ENCODE peak calls at places on chromosomes 4 and X, in six cellular contexts. C is A549, X is lower leg skin, U is spleen, H is endothelial cell of umbilical vein, B is ovary. R is an unnamed sample.

GRCh38 chr4:8078109-8078494 is 80.5 kb downstream of the ABLIM2 start:
- DNase-seq in U (no peak), X (no peak), B (no peak), H (no peak), C (no peak), R (no peak)

GRCh38 chrX:50648151-50648550 is 165.8 kb downstream of the SHROOM4 start:
- DNase-seq in X (no peak), C (no peak), H (no peak), U (no peak), B (no peak), R (no peak)

GRCh38 chr4:126965876-126966275 is 666.9 kb upstream of the INTU start:
- DNase-seq in B (no peak), U (no peak), H (no peak), C (no peak), X (no peak), R (no peak)

GRCh38 chr4:41069838-41070237 is 144.5 kb downstream of the APBB2 start:
- DNase-seq in X (no peak), H (no peak), U (no peak), B (no peak), C (no peak), R (no peak)

GRCh38 chr4:169249214-169249973 is 21.4 kb downstream of the SH3RF1 start:
- DNase-seq in B (no peak), C (peak; percentile 88), H (peak; percentile 85), X (no peak), U (no peak), R (peak; percentile 22)

GRCh38 chrX:20437678-20438077 is 171.0 kb upstream of the RPS6KA3 start:
- DNase-seq in H (peak; percentile 29), C (no peak), B (no peak), X (no peak), U (no peak), R (no peak)

GRCh38 chr4:170589597-170590191 is 499.9 kb upstream of the AADAT start:
- DNase-seq in X (no peak), B (no peak), U (no peak), C (peak; percentile 31), H (no peak), R (peak; percentile 22)

GRCh38 chr4:41751325-41752061 is 3.0 kb upstream of the PHOX2B start:
- DNase-seq in U (no peak), C (no peak), X (no peak), H (no peak), B (no peak), R (no peak)

GRCh38 chrX:19683817-19684216 is 168.5 kb upstream of the MAP3K15 start:
- DNase-seq in H (no peak), X (no peak), U (no peak), C (no peak), B (no peak), R (no peak)

GRCh38 chrX:41518127-41518840 is 71.1 kb downstream of the NYX start:
- DNase-seq in U (no peak), X (no peak), C (no peak), B (no peak), H (no peak), R (no peak)

GRCh38 chr4:84171871-84172270 is 327.2 kb downstream of the NKX6-1 start:
- DNase-seq in B (no peak), C (no peak), X (no peak), H (no peak), U (no peak), R (no peak)

GRCh38 chr4:91171217-91171616 is 1044.0 kb downstream of the CCSER1 start:
- DNase-seq in U (no peak), X (no peak), H (peak; percentile 34), C (no peak), B (no peak), R (no peak)

GRCh38 chrX:148043456-148043855 is 62.3 kb downstream of the FMR1NB start:
- DNase-seq in X (no peak), C (no peak), B (no peak), H (no peak), U (no peak), R (no peak)

GRCh38 chr4:7732263-7732662 is 207.4 kb downstream of the AFAP1 start:
- DNase-seq in B (no peak), U (no peak), H (no peak), X (no peak), C (no peak), R (no peak)

GRCh38 chr4:21949073-21949457 is 493 bp upstream of the KCNIP4 start:
- DNase-seq in X (no peak), U (peak; percentile 73), B (no peak), H (no peak), C (no peak), R (no peak)

GRCh38 chr4:124804584-124804983 is 92.1 kb upstream of the ANKRD50 start:
- DNase-seq in H (no peak), B (no peak), X (no peak), C (no peak), U (no peak), R (no peak)

GRCh38 chrX:13080128-13080795 is 35.8 kb upstream of the FAM9C start:
- DNase-seq in X (no peak), C (no peak), H (no peak), B (no peak), U (no peak), R (no peak)

GRCh38 chrX:28586291-28586690 is 955 bp upstream of the IL1RAPL1 start:
- DNase-seq in H (peak; percentile 31), C (no peak), U (no peak), X (no peak), B (no peak), R (no peak)

GRCh38 chrX:42398967-42399631 is 378.9 kb downstream of the PPP1R2C start:
- DNase-seq in U (no peak), X (no peak), H (peak; percentile 1), B (no peak), C (no peak), R (no peak)

GRCh38 chrX:118751950-118752783 is 24.8 kb downstream of the IL13RA1 start:
- DNase-seq in C (no peak), U (no peak), H (peak; percentile 60), B (no peak), X (no peak), R (no peak)

GRCh38 chrX:23773601-23774175 is 9.3 kb upstream of the SAT1 start:
- DNase-seq in U (no peak), X (no peak), C (no peak), H (peak; percentile 76), B (no peak), R (no peak)

GRCh38 chr4:36394352-36394903 is 113.0 kb downstream of the DTHD1 start:
- DNase-seq in U (no peak), B (no peak), C (peak; percentile 10), H (no peak), X (no peak), R (no peak)

GRCh38 chr4:181601118-181601517 is 642.1 kb upstream of the TENM3 start:
- DNase-seq in B (no peak), X (no peak), C (no peak), U (no peak), H (no peak), R (no peak)

GRCh38 chr4:8821151-8821950 is 50.3 kb downstream of the HMX1 start:
- DNase-seq in B (no peak), H (no peak), X (peak; percentile 79), U (peak; percentile 51), C (no peak), R (no peak)

GRCh38 chr4:37425857-37426256 is 181.3 kb downstream of the NWD2 start:
- DNase-seq in U (no peak), C (no peak), B (no peak), H (no peak), X (no peak), R (no peak)

GRCh38 chrX:65578346-65578745 is 43.8 kb upstream of the LAS1L start:
- DNase-seq in X (peak; percentile 0), C (no peak), B (no peak), H (no peak), U (no peak), R (no peak)

GRCh38 chrX:153794018-153794896 is at the start of the genes IDH3G and SSR4:
- DNase-seq in C (peak; percentile 97), B (peak; percentile 89), X (peak; percentile 98), H (peak; percentile 96), U (peak; percentile 97), R (peak; percentile 97)
- TF ChIP-seq POLR2A in C (peak; percentile 64), B (peak; percentile 33), X (no peak), H (peak; percentile 76), U (no peak), R (peak; percentile 74)

GRCh38 chrX:1534321-1535168 is 2.4 kb downstream of the P2RY8 start:
- DNase-seq in H (no peak), C (no peak), X (peak; percentile 74), B (no peak), U (peak; percentile 84), R (no peak)

GRCh38 chrX:1536712-1537030 is 314 bp downstream of the P2RY8 start:
- DNase-seq in X (no peak), H (no peak), B (no peak), U (no peak), C (no peak), R (no peak)

GRCh38 chrX:1537031-1537715 is at the start of gene P2RY8:
- DNase-seq in X (peak; percentile 91), U (peak; percentile 95), B (peak; percentile 86), C (peak; percentile 64), H (no peak), R (peak; percentile 40)

GRCh38 chrX:1533083-1533482 is 3.9 kb downstream of the P2RY8 start:
- DNase-seq in H (no peak), C (no peak), X (no peak), B (no peak), U (no peak), R (no peak)

GRCh38 chrX:1535241-1536041 is 1.5 kb downstream of the P2RY8 start:
- DNase-seq in U (peak; percentile 83), C (no peak), X (peak; percentile 81), B (peak; percentile 29), H (no peak), R (no peak)
- TF ChIP-seq POLR2A in U (no peak), C (no peak), X (no peak), B (no peak), H (no peak), R (no peak)

GRCh38 chr4:158671665-158671914 is at the start of gene C4orf46:
- DNase-seq in C (no peak), H (no peak), U (no peak), X (no peak), B (no peak), R (no peak)
- TF ChIP-seq POLR2A in C (no peak), H (no peak), U (no peak), X (no peak), B (no peak), R (no peak)

GRCh38 chr4:184380707-184381106 is 93.6 kb downstream of the IRF2 start:
- DNase-seq in C (no peak), H (no peak), U (no peak), B (no peak), X (no peak), R (no peak)
- TF ChIP-seq POLR2A in C (no peak), H (no peak), U (no peak), B (no peak), X (no peak), R (no peak)

R was measured in erythroblast.